ENCODE peak calls at places on chromosomes 6 and 20, in four cellular contexts. One of them, this sample, is unnamed.

GRCh38 chr20:51050636-51051035 is 27.7 kb upstream of the KCNG1 start:
- DNase-seq in CD4-positive, alpha-beta memory T cell: no peak
- DNase-seq in BE2C: no peak
- DNase-seq in PC-9: no peak
- DNase-seq in this sample: peak; percentile 40

GRCh38 chr6:33206864-33207568 is 1.3 kb upstream of the RING1 start:
- DNase-seq in CD4-positive, alpha-beta memory T cell: no peak
- DNase-seq in BE2C: no peak
- DNase-seq in PC-9: no peak
- DNase-seq in this sample: no peak

GRCh38 chr20:324177-325042 is 942 bp upstream of the SOX12 start:
- DNase-seq in CD4-positive, alpha-beta memory T cell: peak; percentile 83
- DNase-seq in BE2C: peak; percentile 93
- DNase-seq in PC-9: peak; percentile 86
- DNase-seq in this sample: peak; percentile 95

GRCh38 chr6:139983555-139984276 is 609.3 kb upstream of the CITED2 start:
- DNase-seq in CD4-positive, alpha-beta memory T cell: no peak
- DNase-seq in BE2C: no peak
- DNase-seq in PC-9: peak; percentile 59
- DNase-seq in this sample: no peak

GRCh38 chr20:49292010-49292409 is 14.2 kb upstream of the ZNFX1 start:
- DNase-seq in CD4-positive, alpha-beta memory T cell: no peak
- DNase-seq in BE2C: no peak
- DNase-seq in PC-9: no peak
- DNase-seq in this sample: no peak

GRCh38 chr6:119727504-119728219 is 378.1 kb upstream of the MAN1A1 start:
- DNase-seq in CD4-positive, alpha-beta memory T cell: no peak
- DNase-seq in BE2C: no peak
- DNase-seq in PC-9: peak; percentile 99
- DNase-seq in this sample: peak; percentile 62

GRCh38 chr20:56171087-56172012 is 77.2 kb upstream of the MC3R start:
- DNase-seq in CD4-positive, alpha-beta memory T cell: no peak
- DNase-seq in BE2C: peak; percentile 47
- DNase-seq in PC-9: no peak
- DNase-seq in this sample: no peak

GRCh38 chr20:440636-441035 is 21.7 kb downstream of the TBC1D20 start:
- DNase-seq in CD4-positive, alpha-beta memory T cell: no peak
- DNase-seq in BE2C: no peak
- DNase-seq in PC-9: no peak
- DNase-seq in this sample: no peak

GRCh38 chr20:21102691-21103311 is 3.4 kb downstream of the LINC00237 start:
- DNase-seq in CD4-positive, alpha-beta memory T cell: peak; percentile 54
- DNase-seq in BE2C: no peak
- DNase-seq in PC-9: no peak
- DNase-seq in this sample: no peak

GRCh38 chr6:13465734-13466133 is 21.7 kb downstream of the GFOD1 start:
- DNase-seq in CD4-positive, alpha-beta memory T cell: no peak
- DNase-seq in BE2C: no peak
- DNase-seq in PC-9: no peak
- DNase-seq in this sample: no peak

GRCh38 chr6:122789078-122789861 is at the start of gene SMPDL3A:
- DNase-seq in CD4-positive, alpha-beta memory T cell: no peak
- DNase-seq in BE2C: peak; percentile 75
- DNase-seq in PC-9: peak; percentile 68
- DNase-seq in this sample: peak; percentile 84

GRCh38 chr20:60113024-60113724 is 155.0 kb downstream of the CDH26 start:
- DNase-seq in CD4-positive, alpha-beta memory T cell: no peak
- DNase-seq in BE2C: no peak
- DNase-seq in PC-9: no peak
- DNase-seq in this sample: no peak

GRCh38 chr6:157644043-157644810 is 178.8 kb upstream of the SNX9 start:
- DNase-seq in CD4-positive, alpha-beta memory T cell: no peak
- DNase-seq in BE2C: peak; percentile 39
- DNase-seq in PC-9: no peak
- DNase-seq in this sample: no peak

GRCh38 chr6:786946-787763 is 94.2 kb upstream of the EXOC2 start:
- DNase-seq in CD4-positive, alpha-beta memory T cell: peak; percentile 9
- DNase-seq in BE2C: peak; percentile 32
- DNase-seq in PC-9: no peak
- DNase-seq in this sample: no peak

GRCh38 chr6:1724616-1725015 is 114.9 kb downstream of the FOXC1 start:
- DNase-seq in CD4-positive, alpha-beta memory T cell: no peak
- DNase-seq in BE2C: no peak
- DNase-seq in PC-9: peak; percentile 34
- DNase-seq in this sample: no peak

GRCh38 chr6:75493400-75494064 is at the start of gene FILIP1:
- DNase-seq in CD4-positive, alpha-beta memory T cell: no peak
- DNase-seq in BE2C: no peak
- DNase-seq in PC-9: no peak
- DNase-seq in this sample: no peak

GRCh38 chr20:48194578-48194977 is 409.3 kb upstream of the SULF2 start:
- DNase-seq in CD4-positive, alpha-beta memory T cell: no peak
- DNase-seq in BE2C: peak; percentile 84
- DNase-seq in PC-9: no peak
- DNase-seq in this sample: no peak

GRCh38 chr6:131982740-131983259 is 31.6 kb upstream of the CCN2 start:
- DNase-seq in CD4-positive, alpha-beta memory T cell: no peak
- DNase-seq in BE2C: no peak
- DNase-seq in PC-9: no peak
- DNase-seq in this sample: no peak

GRCh38 chr6:56570434-56571359 is 72.0 kb downstream of the DST start:
- DNase-seq in CD4-positive, alpha-beta memory T cell: no peak
- DNase-seq in BE2C: no peak
- DNase-seq in PC-9: no peak
- DNase-seq in this sample: peak; percentile 37

GRCh38 chr20:36573798-36574277 is 441 bp downstream of the TGIF2 start:
- DNase-seq in CD4-positive, alpha-beta memory T cell: peak; percentile 35
- DNase-seq in BE2C: no peak
- DNase-seq in PC-9: no peak
- DNase-seq in this sample: peak; percentile 64

GRCh38 chr20:50478162-50479036 is 31.8 kb upstream of the PTPN1 start:
- DNase-seq in CD4-positive, alpha-beta memory T cell: peak; percentile 75
- DNase-seq in BE2C: peak; percentile 72
- DNase-seq in PC-9: no peak
- DNase-seq in this sample: peak; percentile 92

GRCh38 chr20:31663838-31664695 is 26.4 kb downstream of the COX4I2 start:
- DNase-seq in CD4-positive, alpha-beta memory T cell: no peak
- DNase-seq in BE2C: no peak
- DNase-seq in PC-9: no peak
- DNase-seq in this sample: peak; percentile 92

GRCh38 chr6:166588691-166589333 is 2.3 kb upstream of the RAMACL start:
- DNase-seq in CD4-positive, alpha-beta memory T cell: no peak
- DNase-seq in BE2C: no peak
- DNase-seq in PC-9: no peak
- DNase-seq in this sample: no peak

GRCh38 chr6:168328086-168328485 is 8.5 kb upstream of the DACT2 start:
- DNase-seq in CD4-positive, alpha-beta memory T cell: no peak
- DNase-seq in BE2C: no peak
- DNase-seq in PC-9: no peak
- DNase-seq in this sample: no peak

GRCh38 chr6:33492093-33492492 is 37.7 kb downstream of the ZBTB9 start:
- DNase-seq in CD4-positive, alpha-beta memory T cell: no peak
- DNase-seq in BE2C: no peak
- DNase-seq in PC-9: no peak
- DNase-seq in this sample: no peak

GRCh38 chr6:38673397-38674165 is 29.4 kb downstream of the GLO1 start:
- DNase-seq in CD4-positive, alpha-beta memory T cell: no peak
- DNase-seq in BE2C: no peak
- DNase-seq in PC-9: no peak
- DNase-seq in this sample: no peak

GRCh38 chr20:51490635-51491034 is 51.9 kb downstream of the NFATC2 start:
- DNase-seq in CD4-positive, alpha-beta memory T cell: no peak
- DNase-seq in BE2C: no peak
- DNase-seq in PC-9: no peak
- DNase-seq in this sample: no peak

GRCh38 chr6:6657085-6657819 is 68.7 kb downstream of the LY86 start:
- DNase-seq in CD4-positive, alpha-beta memory T cell: no peak
- DNase-seq in BE2C: no peak
- DNase-seq in PC-9: no peak
- DNase-seq in this sample: no peak

GRCh38 chr6:130796313-130796905 is 30.8 kb upstream of the SMLR1 start:
- DNase-seq in CD4-positive, alpha-beta memory T cell: no peak
- DNase-seq in BE2C: no peak
- DNase-seq in PC-9: no peak
- DNase-seq in this sample: no peak

GRCh38 chr6:136323431-136324112 is 33.9 kb upstream of the BCLAF1 start:
- DNase-seq in CD4-positive, alpha-beta memory T cell: no peak
- DNase-seq in BE2C: no peak
- DNase-seq in PC-9: peak; percentile 20
- DNase-seq in this sample: no peak

GRCh38 chr20:21189761-21190523 is 64.1 kb downstream of the KIZ start:
- DNase-seq in CD4-positive, alpha-beta memory T cell: no peak
- DNase-seq in BE2C: no peak
- DNase-seq in PC-9: no peak
- DNase-seq in this sample: no peak

GRCh38 chr20:44887466-44887865 is 2.0 kb downstream of the YWHAB start:
- DNase-seq in CD4-positive, alpha-beta memory T cell: no peak
- DNase-seq in BE2C: no peak
- DNase-seq in PC-9: no peak
- DNase-seq in this sample: no peak

GRCh38 chr20:56249244-56249955 is 868 bp downstream of the MC3R start:
- DNase-seq in CD4-positive, alpha-beta memory T cell: no peak
- DNase-seq in BE2C: peak; percentile 72
- DNase-seq in PC-9: no peak
- DNase-seq in this sample: peak; percentile 48

GRCh38 chr6:53588816-53589509 is 44.1 kb upstream of the GCLC start:
- DNase-seq in CD4-positive, alpha-beta memory T cell: no peak
- DNase-seq in BE2C: no peak
- DNase-seq in PC-9: no peak
- DNase-seq in this sample: no peak

GRCh38 chr6:144986271-144986670 is 701.1 kb downstream of the UTRN start:
- DNase-seq in CD4-positive, alpha-beta memory T cell: no peak
- DNase-seq in BE2C: no peak
- DNase-seq in PC-9: no peak
- DNase-seq in this sample: no peak

DNA sequence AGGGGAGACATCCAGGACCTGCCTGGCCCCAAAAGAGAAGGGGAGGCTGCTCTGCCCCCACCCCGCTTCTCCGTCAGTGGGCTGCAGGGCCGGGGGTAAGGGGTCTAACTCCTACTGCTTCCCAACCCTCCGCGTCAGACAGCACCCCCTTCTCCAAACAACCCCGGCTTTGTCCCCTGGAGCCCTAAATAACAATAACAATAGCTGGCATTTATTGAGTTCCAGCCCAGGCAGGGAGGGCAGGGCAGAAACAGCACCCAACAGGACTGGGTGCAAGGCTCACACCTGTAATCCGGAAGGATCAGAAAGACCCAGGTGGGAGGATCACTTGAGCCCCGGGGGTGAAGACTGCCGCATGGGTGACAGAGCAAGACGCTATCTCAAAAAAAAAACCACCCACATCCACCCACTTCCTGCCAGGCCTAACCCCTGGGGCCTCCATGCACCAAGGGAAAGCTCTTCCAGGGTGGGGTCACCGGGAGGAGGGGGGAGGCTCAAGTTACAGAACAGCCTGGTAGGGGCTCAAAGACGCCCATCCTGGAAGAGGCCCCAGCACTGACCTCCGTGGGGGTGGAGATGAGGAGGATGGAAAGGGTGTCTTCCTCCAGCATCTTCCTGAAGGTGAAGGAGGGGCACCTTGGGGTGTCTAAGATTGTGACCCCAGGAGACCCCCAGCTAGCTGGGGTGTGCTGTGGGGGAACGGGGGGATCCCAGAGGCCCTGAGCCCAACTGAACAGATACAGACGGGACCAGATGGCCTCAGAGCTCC is 1.3 kb upstream of the FNDC11 start:
- DNase-seq in CD4-positive, alpha-beta memory T cell: peak; percentile 81
- DNase-seq in BE2C: no peak
- DNase-seq in PC-9: peak; percentile 86
- DNase-seq in this sample: no peak
- H3K4me3 ChIP-seq in CD4-positive, alpha-beta memory T cell: no peak overlapping the region
- H3K4me3 ChIP-seq in BE2C: no peak overlapping the region
- H3K4me3 ChIP-seq in PC-9: peak overlapping the region; percentile 52
- H3K4me3 ChIP-seq in this sample: no peak overlapping the region

GRCh38 chr6:129672345-129672691 is 37.7 kb downstream of the ARHGAP18 start:
- DNase-seq in CD4-positive, alpha-beta memory T cell: no peak
- DNase-seq in BE2C: no peak
- DNase-seq in PC-9: no peak
- DNase-seq in this sample: no peak
- H3K4me3 ChIP-seq in CD4-positive, alpha-beta memory T cell: no peak overlapping the region
- H3K4me3 ChIP-seq in BE2C: no peak overlapping the region
- H3K4me3 ChIP-seq in PC-9: peak overlapping the region; percentile 22
- H3K4me3 ChIP-seq in this sample: no peak overlapping the region

GRCh38 chr6:149854532-149854931 is 9.6 kb downstream of the LRP11 start:
- DNase-seq in CD4-positive, alpha-beta memory T cell: no peak
- DNase-seq in BE2C: no peak
- DNase-seq in PC-9: peak; percentile 85
- DNase-seq in this sample: no peak
- H3K4me3 ChIP-seq in CD4-positive, alpha-beta memory T cell: no peak overlapping the region
- H3K4me3 ChIP-seq in BE2C: no peak overlapping the region
- H3K4me3 ChIP-seq in PC-9: peak overlapping the region; percentile 45
- H3K4me3 ChIP-seq in this sample: no peak overlapping the region

GRCh38 chr20:64163776-64164122 is 503 bp upstream of the MYT1 start:
- DNase-seq in CD4-positive, alpha-beta memory T cell: no peak
- DNase-seq in BE2C: no peak
- DNase-seq in PC-9: no peak
- DNase-seq in this sample: no peak

GRCh38 chr20:64164123-64164836 is at the start of gene MYT1:
- DNase-seq in CD4-positive, alpha-beta memory T cell: no peak
- DNase-seq in BE2C: peak; percentile 71
- DNase-seq in PC-9: no peak
- DNase-seq in this sample: no peak

GRCh38 chr20:64166712-64167615 is 2.7 kb downstream of the MYT1 start:
- DNase-seq in CD4-positive, alpha-beta memory T cell: no peak
- DNase-seq in BE2C: no peak
- DNase-seq in PC-9: no peak
- DNase-seq in this sample: peak; percentile 39

GRCh38 chr20:64167676-64168075 is 3.4 kb downstream of the MYT1 start:
- DNase-seq in CD4-positive, alpha-beta memory T cell: no peak
- DNase-seq in BE2C: no peak
- DNase-seq in PC-9: no peak
- DNase-seq in this sample: no peak

DNA sequence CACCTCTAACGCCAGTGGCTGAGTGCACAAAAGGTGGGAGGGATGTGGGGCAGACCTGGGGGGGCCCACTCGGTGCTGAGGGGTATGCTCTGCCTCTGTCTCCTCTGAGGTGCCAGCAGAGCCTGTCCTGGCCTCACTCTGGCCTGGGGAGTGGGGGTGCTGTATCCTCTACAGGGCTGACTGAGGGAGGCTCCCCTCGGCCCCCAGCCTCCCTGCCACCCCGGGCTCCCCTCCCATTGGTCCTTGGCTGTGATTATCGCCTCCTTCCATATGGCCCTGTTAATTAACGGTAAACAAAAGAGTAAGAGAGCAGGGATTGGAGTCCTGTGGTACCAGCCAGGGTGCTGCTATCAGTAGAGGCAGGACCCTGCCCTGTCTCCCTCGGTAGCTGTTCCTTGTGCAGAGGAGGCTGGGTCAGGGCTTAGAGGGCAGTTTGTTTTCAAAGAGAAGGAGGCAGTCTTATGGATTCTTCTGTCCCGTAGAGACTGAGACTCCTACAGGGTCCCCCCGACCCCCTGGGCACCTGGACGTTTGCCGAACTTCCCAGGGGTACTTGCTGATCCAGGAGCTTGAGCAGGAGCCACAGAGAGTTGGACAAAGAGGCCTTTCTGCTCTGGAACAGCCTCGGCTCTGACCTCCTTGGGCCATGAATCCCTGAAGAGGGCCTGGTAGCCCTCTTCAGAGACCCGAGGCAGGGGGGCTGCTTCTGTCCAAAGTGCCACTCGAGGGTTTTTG is 1.8 kb downstream of the MYT1 start:
- DNase-seq in CD4-positive, alpha-beta memory T cell: no peak
- DNase-seq in BE2C: peak; percentile 54
- DNase-seq in PC-9: no peak
- DNase-seq in this sample: no peak
- H3K4me3 ChIP-seq in CD4-positive, alpha-beta memory T cell: no peak overlapping the region
- H3K4me3 ChIP-seq in BE2C: peak overlapping the region; percentile 77
- H3K4me3 ChIP-seq in PC-9: no peak overlapping the region
- H3K4me3 ChIP-seq in this sample: no peak overlapping the region